ENCODE peak calls at places on chromosomes 6 and 20, in six cellular contexts. W is hepatocyte, Z is GM12878, B is PC-3, I is PC-9, R is HepG2. O is an unnamed sample.
A peak's percentile ranks its signal among the peaks of the same experiment; 100 is the strongest.

GRCh38 chr6:36095497-36096391 is 34.6 kb upstream of the MAPK13 start:
- DNase-seq in R (peak; percentile 98), W (peak; percentile 83), Z (no peak), I (no peak), B (no peak), O (no peak)

GRCh38 chr6:15293674-15294073 is 47.8 kb downstream of the JARID2 start:
- DNase-seq in R (no peak), B (no peak), Z (no peak), I (no peak), W (no peak), O (no peak)

GRCh38 chr6:142296975-142297604 is 4.7 kb upstream of the ADGRG6 start:
- DNase-seq in B (no peak), Z (no peak), W (no peak), I (no peak), R (peak; percentile 96), O (no peak)

GRCh38 chr20:43292221-43292620 is 102.5 kb upstream of the PTPRT start:
- DNase-seq in B (no peak), I (no peak), Z (no peak), R (no peak), W (no peak), O (no peak)

GRCh38 chr6:157789861-157790260 is 33.2 kb upstream of the SNX9 start:
- DNase-seq in R (peak; percentile 22), B (no peak), Z (no peak), W (no peak), I (no peak), O (no peak)

GRCh38 chr6:49766762-49767161 is 20.3 kb downstream of the PGK2 start:
- DNase-seq in W (peak; percentile 40), B (no peak), I (no peak), Z (no peak), R (peak; percentile 86), O (no peak)

GRCh38 chr6:139699335-139699734 is 324.9 kb upstream of the CITED2 start:
- DNase-seq in W (no peak), I (no peak), Z (no peak), B (no peak), R (no peak), O (no peak)

GRCh38 chr6:116500969-116501433 is 10.4 kb upstream of the CALHM5 start:
- DNase-seq in W (peak; percentile 37), Z (no peak), B (no peak), R (no peak), I (peak; percentile 41), O (no peak)

GRCh38 chr6:141667580-141668309 is 465.0 kb upstream of the GJE1 start:
- DNase-seq in I (no peak), Z (no peak), R (no peak), W (peak; percentile 28), B (no peak), O (no peak)

GRCh38 chr6:151229401-151230276 is 10.1 kb upstream of the AKAP12 start:
- DNase-seq in W (no peak), I (no peak), R (no peak), Z (no peak), B (no peak), O (no peak)

GRCh38 chr20:59472059-59472458 is 132.3 kb upstream of the PHACTR3 start:
- DNase-seq in Z (no peak), R (no peak), I (peak; percentile 11), W (no peak), B (no peak), O (no peak)

GRCh38 chr6:116278853-116279231 is 888 bp downstream of the TSPYL1 start:
- DNase-seq in B (no peak), Z (no peak), W (no peak), R (peak; percentile 15), I (no peak), O (no peak)

GRCh38 chr6:159043986-159044385 is 805 bp downstream of the TAGAP start:
- DNase-seq in B (no peak), R (no peak), Z (no peak), W (no peak), I (no peak), O (no peak)

GRCh38 chr6:73558624-73559398 is 38.0 kb upstream of the EEF1A1 start:
- DNase-seq in I (no peak), B (no peak), R (no peak), W (no peak), Z (no peak), O (no peak)

GRCh38 chr6:106100755-106101154 is 14.6 kb downstream of the PRDM1 start:
- DNase-seq in B (no peak), Z (no peak), W (no peak), I (peak; percentile 17), R (no peak), O (no peak)

GRCh38 chr6:27768556-27768955 is 143.6 kb downstream of the OR2B2 start:
- DNase-seq in W (no peak), Z (no peak), I (no peak), B (no peak), R (no peak), O (no peak)

GRCh38 chr6:11263185-11263817 is 30.8 kb upstream of the NEDD9 start:
- DNase-seq in R (peak; percentile 44), Z (no peak), B (peak; percentile 20), W (peak; percentile 65), I (peak; percentile 37), O (no peak)

GRCh38 chr20:59165389-59165785 is 1.8 kb downstream of the ZNF831 start:
- DNase-seq in W (peak; percentile 41), R (no peak), B (no peak), Z (no peak), I (no peak), O (no peak)

GRCh38 chr6:89917801-89918366 is 23.6 kb downstream of the GJA10 start:
- DNase-seq in I (no peak), W (no peak), B (no peak), R (no peak), Z (no peak), O (no peak)

GRCh38 chr6:166499350-166500163 is 86.9 kb downstream of the RAMACL start:
- DNase-seq in W (no peak), I (no peak), R (no peak), B (no peak), Z (peak; percentile 34), O (no peak)

GRCh38 chr6:131728296-131728939 is 17.6 kb upstream of the CTAGE9 start:
- DNase-seq in W (no peak), B (no peak), I (no peak), R (no peak), Z (no peak), O (no peak)

GRCh38 chr20:8755340-8756118 is 313.4 kb upstream of the PLCB4 start:
- DNase-seq in R (no peak), B (no peak), Z (no peak), W (no peak), I (no peak), O (no peak)

GRCh38 chr6:165956874-165957273 is 210.8 kb downstream of the TBXT start:
- DNase-seq in R (no peak), Z (no peak), B (no peak), W (no peak), I (no peak), O (no peak)

GRCh38 chr20:57264151-57264792 is 2.2 kb downstream of the BMP7 start:
- DNase-seq in R (peak; percentile 69), W (peak; percentile 64), I (no peak), Z (no peak), B (no peak), O (no peak)
- TF ChIP-seq EZH2 in R (peak; percentile 72), W (peak; percentile 54), I (no peak), Z (no peak), B (peak; percentile 96), O (no peak)

DNA sequence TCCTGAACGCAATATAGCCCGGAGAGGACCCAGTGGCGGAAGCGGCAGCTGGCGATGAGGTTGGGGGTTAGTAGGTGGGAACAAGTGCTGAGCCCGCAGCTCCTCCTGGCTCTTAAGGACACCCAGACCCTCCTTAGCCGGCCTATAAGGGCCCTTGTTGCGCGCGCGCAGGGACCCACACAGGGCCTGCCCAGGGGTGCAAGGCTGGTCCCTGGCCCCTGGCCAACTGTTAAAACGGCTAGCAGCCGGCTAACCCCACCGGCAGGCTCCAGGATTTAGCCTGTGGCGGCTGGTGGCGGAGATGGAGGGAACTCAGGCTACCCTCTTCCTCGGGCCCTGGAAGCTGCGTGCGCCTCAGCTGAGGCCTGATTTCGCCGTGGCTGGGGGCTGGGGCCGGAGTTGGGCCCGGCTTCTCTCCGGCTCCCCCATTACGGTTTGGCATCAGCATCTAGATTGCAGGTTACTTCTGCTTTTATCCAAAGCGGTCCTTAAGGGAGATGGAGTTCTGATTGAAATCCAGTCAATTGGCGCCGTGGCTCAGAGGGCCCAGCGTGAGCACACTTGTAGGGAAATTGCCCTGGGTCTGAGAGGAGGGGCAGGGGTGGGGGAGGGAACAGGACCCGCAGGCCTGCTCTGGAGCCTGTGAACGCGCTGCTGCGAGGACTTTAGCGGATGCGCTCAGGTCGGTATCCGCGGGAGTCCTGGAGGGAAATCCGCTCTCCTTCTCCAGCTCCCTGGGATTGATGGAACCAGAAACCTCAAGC is 37.0 kb upstream of the CCDC167 start:
- DNase-seq in Z (no peak), R (no peak), W (no peak), B (no peak), I (no peak), O (no peak)
- TF ChIP-seq EZH2 in Z (no peak), R (no peak), W (peak; percentile 34), B (no peak), I (no peak), O (no peak)

DNA sequence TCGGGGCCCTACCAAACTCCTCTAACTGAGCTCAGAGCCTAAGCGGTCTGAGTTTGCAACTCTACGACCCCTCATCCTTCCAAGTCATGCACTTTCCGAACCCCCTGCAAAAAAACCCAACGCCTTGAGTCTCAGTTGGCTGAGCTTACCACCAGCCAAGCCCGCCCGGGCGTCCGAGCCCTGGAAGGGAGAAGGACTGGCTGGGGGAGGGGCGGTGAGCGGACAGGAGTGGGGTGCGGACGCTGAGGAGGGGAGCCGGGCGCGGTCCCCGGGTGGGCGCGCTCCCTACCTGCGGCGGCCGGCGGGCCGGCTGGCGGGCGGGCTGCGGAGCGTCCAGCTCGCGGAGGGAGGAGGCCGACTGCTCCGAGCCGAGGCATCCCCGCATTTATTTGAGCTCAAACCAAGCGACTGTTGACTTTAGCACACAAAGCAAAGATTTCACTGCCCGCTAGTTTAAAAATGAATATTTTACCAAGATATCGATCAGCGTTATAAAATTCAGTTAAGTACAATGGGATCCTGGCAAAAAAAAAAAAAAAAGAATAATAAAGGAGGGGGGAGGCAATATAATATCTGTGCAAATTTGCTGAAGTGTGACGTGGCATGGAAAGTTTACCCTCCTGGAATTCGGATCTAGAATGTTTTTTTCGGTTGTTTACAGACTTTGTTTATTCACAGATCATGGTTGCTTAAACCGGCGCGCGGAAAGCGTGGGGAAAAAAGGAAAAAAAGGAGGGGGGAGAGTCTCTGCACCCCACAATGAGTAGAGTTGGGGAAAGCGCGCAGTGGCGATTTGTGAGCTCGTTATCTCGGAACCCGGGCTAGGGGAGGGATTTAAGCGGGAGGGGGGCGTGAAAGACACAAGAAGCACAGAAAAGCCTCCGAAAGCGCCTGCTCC is 5.9 kb downstream of the FOXA2 start:
- DNase-seq in W (peak; percentile 54), R (peak; percentile 76), Z (no peak), B (peak; percentile 39), I (no peak), O (no peak)
- TF ChIP-seq EZH2 in W (peak; percentile 95), R (no peak), Z (no peak), B (peak; percentile 21), I (no peak), O (no peak)

GRCh38 chr20:38672504-38672903 is 51.8 kb upstream of the SLC32A1 start:
- DNase-seq in Z (no peak), W (no peak), B (no peak), I (no peak), R (no peak), O (no peak)
- TF ChIP-seq EZH2 in Z (no peak), W (no peak), B (no peak), I (no peak), R (no peak), O (no peak)

O was measured in SK-N-MC.